ENCODE peak calls at places on chromosomes 16 and 17, in four cellular contexts. B, J, T and K are unnamed samples.

GRCh38 chr17:37752482-37752881 is 7.6 kb upstream of the HNF1B start:
- DNase-seq in J (no peak), B (peak), T (no peak), K (no peak)

GRCh38 chr17:9055281-9055680 is 34.0 kb downstream of the NTN1 start:
- DNase-seq in B (no peak), J (no peak), T (no peak), K (no peak)

GRCh38 chr16:67430504-67431076 is 331 bp upstream of the HSD11B2 start:
- DNase-seq in B (no peak), T (no peak), J (no peak), K (peak)

GRCh38 chr17:73801455-73802100 is 157.3 kb upstream of the SDK2 start:
- DNase-seq in T (no peak), J (no peak), B (no peak), K (no peak)

GRCh38 chr16:10906482-10906881 is 29.5 kb downstream of the CIITA start:
- DNase-seq in T (no peak), J (no peak), B (no peak), K (no peak)

GRCh38 chr16:87784812-87785211 is 19.0 kb upstream of the KLHDC4 start:
- DNase-seq in B (no peak), J (no peak), T (no peak), K (no peak)

GRCh38 chr17:60065867-60066266 is 12.9 kb downstream of the HEATR6 start:
- DNase-seq in B (no peak), T (no peak), J (no peak), K (no peak)

GRCh38 chr17:64343833-64344637 is 46.6 kb downstream of the PECAM1 start:
- DNase-seq in T (no peak), J (no peak), B (no peak), K (no peak)

GRCh38 chr17:78996781-78997201 is 12.8 kb downstream of the CANT1 start:
- DNase-seq in J (no peak), B (no peak), T (no peak), K (no peak)

GRCh38 chr16:19415918-19416317 is 1.8 kb upstream of the TMC5 start:
- DNase-seq in B (no peak), J (no peak), T (no peak), K (no peak)

GRCh38 chr16:2178321-2179106 is 17.9 kb downstream of the CASKIN1 start:
- DNase-seq in B (no peak), T (peak), J (no peak), K (no peak)

GRCh38 chr17:72270530-72270929 is 149.7 kb downstream of the SOX9 start:
- DNase-seq in J (no peak), B (peak), T (no peak), K (no peak)

GRCh38 chr17:76153640-76154039 is 12.6 kb upstream of the FOXJ1 start:
- DNase-seq in T (no peak), J (no peak), B (no peak), K (no peak)

GRCh38 chr16:67456383-67457140 is 24.4 kb downstream of the ATP6V0D1 start:
- DNase-seq in B (no peak), J (no peak), T (no peak), K (no peak)

GRCh38 chr16:84528317-84528716 is 23.9 kb upstream of the MEAK7 start:
- DNase-seq in J (no peak), T (no peak), B (no peak), K (no peak)

GRCh38 chr16:19330801-19331484 is 45.4 kb downstream of the CLEC19A start:
- DNase-seq in T (no peak), J (no peak), B (no peak), K (no peak)

GRCh38 chr17:64938925-64939474 is 19.7 kb upstream of the LRRC37A3 start:
- DNase-seq in T (peak), B (no peak), J (no peak), K (peak)

GRCh38 chr16:11051430-11052079 is 107.2 kb downstream of the CLEC16A start:
- DNase-seq in B (no peak), T (no peak), J (no peak), K (no peak)

GRCh38 chr16:87993901-87994300 is 42.7 kb downstream of the BANP start:
- DNase-seq in B (no peak), T (no peak), J (no peak), K (no peak)

GRCh38 chr16:79042886-79043285 is 557.7 kb downstream of the MAF start:
- DNase-seq in B (no peak), J (no peak), T (no peak), K (no peak)

GRCh38 chr17:28105501-28105900 is 63.0 kb downstream of the NLK start:
- DNase-seq in B (no peak), T (no peak), J (no peak), K (no peak)